ENCODE peak calls at places on chromosomes 11 and 22, in six cellular contexts. Q is tibial artery; C is DMS153; M is iris pigment epithelial cell; L is activated CD4-positive, alpha-beta T cell treated with anti-CD3 and anti-CD28 coated beads for 4 hours; Y is omental fat pad. S is an unnamed sample.

GRCh38 chr22:32475428-32476010 is 908 bp downstream of the FBXO7 start:
- DNase-seq in Y (no peak), L (no peak), Q (peak; percentile 52), C (no peak), M (peak; percentile 70), S (no peak)

GRCh38 chr11:118608268-118609214 is 1.1 kb downstream of the PHLDB1 start:
- DNase-seq in Q (peak; percentile 84), M (peak; percentile 83), Y (no peak), L (peak; percentile 92), C (no peak), S (peak; percentile 90)

GRCh38 chr11:119481667-119482400 is 58.9 kb upstream of the THY1 start:
- DNase-seq in M (no peak), Q (peak; percentile 17), Y (peak; percentile 19), C (no peak), L (no peak), S (no peak)

GRCh38 chr22:44369241-44369652 is 56.5 kb upstream of the SHISAL1 start:
- DNase-seq in Y (no peak), L (no peak), C (no peak), Q (no peak), M (no peak), S (no peak)

GRCh38 chr11:32400196-32400595 is 35.1 kb downstream of the WT1 start:
- DNase-seq in L (no peak), M (peak; percentile 50), Q (no peak), C (no peak), Y (no peak), S (no peak)

GRCh38 chr11:82980292-82980691 is 78.8 kb downstream of the DDIAS start:
- DNase-seq in C (no peak), M (peak; percentile 94), Q (no peak), L (no peak), Y (no peak), S (no peak)

GRCh38 chr11:114077482-114078305 is 18.2 kb downstream of the ZBTB16 start:
- DNase-seq in Q (no peak), L (no peak), Y (no peak), M (no peak), C (no peak), S (no peak)

GRCh38 chr11:116887909-116888556 is 50.6 kb upstream of the APOA1 start:
- DNase-seq in M (peak; percentile 59), L (no peak), C (no peak), Y (no peak), Q (no peak), S (no peak)

GRCh38 chr22:47625013-47625385 is 862.5 kb downstream of the TBC1D22A start:
- DNase-seq in M (no peak), C (no peak), Y (no peak), L (no peak), Q (no peak), S (no peak)

GRCh38 chr11:79520086-79520485 is 79.3 kb upstream of the TENM4 start:
- DNase-seq in Q (no peak), M (no peak), L (no peak), C (no peak), Y (no peak), S (no peak)